ENCODE peak calls at places on chromosomes 7 and 10, in ten cellular contexts. J is heart right ventricle, X is MCF 10A, U is prostate gland, M is body of pancreas, A is H9, C is lower leg skin, I is brain microvascular endothelial cell, D is OCI-LY7, N is GM13976. R is an unnamed sample.

GRCh38 chr7:47125529-47125928 is 456.4 kb downstream of the TNS3 start:
- DNase-seq in X (no peak), D (no peak), M (no peak), U (no peak), N (no peak), A (no peak), C (no peak), J (no peak), I (no peak), R (no peak)

GRCh38 chr7:149838992-149839408 is 825 bp downstream of the ZNF862 start:
- DNase-seq in M (no peak), X (peak; percentile 23), J (no peak), N (no peak), C (no peak), U (no peak), A (no peak), D (no peak), I (no peak), R (no peak)

GRCh38 chr10:48383393-48383792 is 76.9 kb downstream of the MAPK8 start:
- DNase-seq in I (no peak), C (no peak), X (no peak), D (no peak), M (no peak), J (no peak), A (no peak), N (no peak), U (no peak), R (no peak)

GRCh38 chr10:30231071-30231652 is 117.9 kb downstream of the MTPAP start:
- DNase-seq in M (no peak), J (no peak), A (no peak), C (no peak), U (no peak), I (no peak), D (peak; percentile 14), X (no peak), N (no peak), R (no peak)

GRCh38 chr7:37216156-37216839 is 232.4 kb downstream of the ELMO1 start:
- DNase-seq in I (no peak), U (no peak), A (no peak), M (peak; percentile 22), D (no peak), J (no peak), C (no peak), N (no peak), X (peak; percentile 53), R (no peak)

GRCh38 chr10:129696636-129697035 is 229.6 kb downstream of the MGMT start:
- DNase-seq in U (no peak), N (no peak), C (no peak), I (no peak), J (no peak), M (no peak), X (no peak), A (no peak), D (no peak), R (no peak)

GRCh38 chr7:122885583-122886356 is 490 bp downstream of the CADPS2 start:
- DNase-seq in N (peak; percentile 40), U (peak; percentile 25), M (peak; percentile 30), J (peak; percentile 61), X (peak; percentile 64), D (no peak), C (peak; percentile 86), I (peak; percentile 51), A (peak; percentile 50), R (peak; percentile 67)

GRCh38 chr10:124898493-124898892 is 43.4 kb upstream of the ZRANB1 start:
- DNase-seq in U (no peak), C (peak; percentile 32), A (peak; percentile 54), M (peak; percentile 60), N (no peak), J (no peak), X (no peak), D (no peak), I (no peak), R (no peak)

DNA sequence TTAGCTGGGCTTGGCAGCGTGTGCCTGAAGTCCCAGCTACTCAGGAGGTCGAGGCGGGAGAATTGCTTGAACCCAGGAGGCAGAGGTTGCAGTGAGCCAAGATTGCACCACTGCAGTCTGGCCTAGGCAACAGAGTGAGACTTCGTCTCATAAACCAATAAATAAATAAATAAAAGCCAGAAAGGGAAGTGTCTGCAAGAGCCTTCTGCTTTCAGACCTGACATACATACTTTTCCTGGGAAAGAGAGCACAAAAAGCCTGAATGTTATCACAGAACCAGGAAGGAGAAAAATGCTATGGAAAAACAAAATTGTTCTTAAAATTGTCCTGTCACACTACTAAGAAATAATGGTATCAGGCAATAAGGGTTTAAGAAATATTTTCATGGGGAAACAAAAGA is 4.1 kb upstream of the KIF5B start:
- DNase-seq in C (no peak), A (no peak), U (no peak), D (no peak), M (no peak), N (no peak), J (no peak), I (no peak), X (no peak), R (no peak)
- TF ChIP-seq CTCF in C (no peak), A (no peak), U (no peak), D (no peak), M (no peak), N (no peak), J (no peak), I (no peak), X (no peak), R (no peak)

GRCh38 chr7:70778585-70778984 is 353.4 kb upstream of the GALNT17 start:
- DNase-seq in C (no peak), A (no peak), I (no peak), U (no peak), D (no peak), J (no peak), M (no peak), X (no peak), N (no peak), R (no peak)

GRCh38 chr7:70776627-70777101 is 355.3 kb upstream of the GALNT17 start:
- DNase-seq in N (no peak), X (no peak), C (no peak), J (no peak), I (no peak), U (no peak), A (no peak), M (no peak), D (no peak), R (no peak)

GRCh38 chr7:70777251-70777650 is 354.7 kb upstream of the GALNT17 start:
- DNase-seq in X (no peak), M (no peak), I (no peak), N (no peak), C (no peak), U (no peak), J (no peak), A (no peak), D (no peak), R (no peak)

GRCh38 chr7:70774895-70775527 is 356.9 kb upstream of the GALNT17 start:
- DNase-seq in D (no peak), M (no peak), N (no peak), A (no peak), U (no peak), J (no peak), X (no peak), I (no peak), C (no peak), R (no peak)

DNA sequence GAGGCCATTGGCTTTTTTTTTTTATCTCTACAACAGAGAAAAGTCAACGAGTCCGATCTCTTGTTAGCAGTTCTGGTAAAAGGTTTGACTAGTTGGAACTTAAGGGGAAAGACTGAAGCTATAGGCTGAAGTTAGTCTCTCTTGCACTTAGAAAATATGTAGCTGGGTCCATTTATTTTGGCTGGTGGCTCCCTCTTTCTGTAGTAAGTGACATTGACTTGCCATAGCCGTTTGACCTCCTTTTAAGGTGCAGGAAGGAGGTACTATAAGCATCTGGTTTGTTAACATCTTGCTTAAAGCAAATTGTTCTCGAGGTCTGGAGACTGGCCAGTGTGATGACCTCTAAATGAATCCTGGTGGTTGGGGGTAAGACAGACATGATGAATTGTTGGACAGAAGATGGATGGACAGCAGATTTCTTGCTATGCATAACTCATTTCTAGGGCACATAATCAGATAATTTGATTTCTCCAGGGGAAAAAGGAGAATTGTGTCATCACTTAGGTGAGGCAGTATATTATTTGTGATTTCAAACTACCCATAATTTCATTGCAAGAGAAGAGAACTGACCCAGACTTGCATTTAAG is 356.3 kb upstream of the GALNT17 start:
- DNase-seq in J (no peak), I (no peak), U (no peak), D (peak; percentile 36), A (no peak), M (no peak), C (no peak), N (peak; percentile 51), X (no peak), R (peak; percentile 6)
- TF ChIP-seq CTCF in J (no peak), I (peak; percentile 37), U (peak; percentile 42), D (peak; percentile 70), A (peak; percentile 59), M (no peak), C (no peak), N (no peak), X (no peak), R (peak; percentile 31)

DNA sequence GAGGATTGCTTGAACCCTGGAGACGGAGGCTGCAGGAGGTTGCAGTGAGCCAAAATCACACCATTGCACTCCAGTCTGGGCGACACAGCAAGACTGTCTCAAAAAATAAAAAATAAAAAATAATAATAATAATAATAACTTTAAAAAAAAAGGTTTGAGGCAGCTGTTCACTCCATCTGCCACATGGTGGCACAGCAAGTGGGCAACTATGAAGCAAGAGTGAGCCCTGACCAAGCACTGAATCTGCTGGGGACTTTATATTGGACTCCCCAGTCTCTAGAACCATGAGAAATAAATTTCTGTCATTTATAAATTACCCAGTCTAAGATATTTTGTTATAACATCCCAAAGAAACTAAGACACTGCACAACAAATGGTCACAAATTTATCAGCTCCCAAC is 14.6 kb upstream of the BRI3 start:
- DNase-seq in I (no peak), M (no peak), A (no peak), C (no peak), X (peak; percentile 40), U (no peak), D (peak; percentile 25), N (no peak), J (no peak), R (no peak)
- TF ChIP-seq CTCF in I (peak; percentile 58), M (no peak), A (peak; percentile 46), C (no peak), X (peak; percentile 17), U (peak; percentile 19), D (peak; percentile 63), N (no peak), J (peak; percentile 39), R (peak; percentile 41)

GRCh38 chr7:3300221-3300650 is 816 bp upstream of the SDK1 start:
- DNase-seq in D (no peak), I (peak; percentile 9), M (peak; percentile 27), U (no peak), N (no peak), X (no peak), J (no peak), A (peak; percentile 54), C (peak; percentile 87), R (no peak)

GRCh38 chr7:3300651-3301471 is at the start of gene SDK1:
- DNase-seq in A (peak; percentile 90), U (peak; percentile 89), C (peak; percentile 97), X (peak; percentile 67), M (peak; percentile 93), D (peak; percentile 92), I (peak; percentile 75), N (peak; percentile 91), J (peak; percentile 94), R (peak; percentile 93)

GRCh38 chr7:3302681-3303320 is 1.7 kb downstream of the SDK1 start:
- DNase-seq in N (no peak), U (no peak), A (no peak), C (no peak), I (no peak), J (no peak), D (no peak), X (no peak), M (no peak), R (no peak)

GRCh38 chr7:3301472-3301778 is 373 bp downstream of the SDK1 start:
- DNase-seq in A (no peak), J (no peak), I (no peak), D (no peak), M (no peak), U (no peak), X (no peak), C (no peak), N (no peak), R (no peak)

DNA sequence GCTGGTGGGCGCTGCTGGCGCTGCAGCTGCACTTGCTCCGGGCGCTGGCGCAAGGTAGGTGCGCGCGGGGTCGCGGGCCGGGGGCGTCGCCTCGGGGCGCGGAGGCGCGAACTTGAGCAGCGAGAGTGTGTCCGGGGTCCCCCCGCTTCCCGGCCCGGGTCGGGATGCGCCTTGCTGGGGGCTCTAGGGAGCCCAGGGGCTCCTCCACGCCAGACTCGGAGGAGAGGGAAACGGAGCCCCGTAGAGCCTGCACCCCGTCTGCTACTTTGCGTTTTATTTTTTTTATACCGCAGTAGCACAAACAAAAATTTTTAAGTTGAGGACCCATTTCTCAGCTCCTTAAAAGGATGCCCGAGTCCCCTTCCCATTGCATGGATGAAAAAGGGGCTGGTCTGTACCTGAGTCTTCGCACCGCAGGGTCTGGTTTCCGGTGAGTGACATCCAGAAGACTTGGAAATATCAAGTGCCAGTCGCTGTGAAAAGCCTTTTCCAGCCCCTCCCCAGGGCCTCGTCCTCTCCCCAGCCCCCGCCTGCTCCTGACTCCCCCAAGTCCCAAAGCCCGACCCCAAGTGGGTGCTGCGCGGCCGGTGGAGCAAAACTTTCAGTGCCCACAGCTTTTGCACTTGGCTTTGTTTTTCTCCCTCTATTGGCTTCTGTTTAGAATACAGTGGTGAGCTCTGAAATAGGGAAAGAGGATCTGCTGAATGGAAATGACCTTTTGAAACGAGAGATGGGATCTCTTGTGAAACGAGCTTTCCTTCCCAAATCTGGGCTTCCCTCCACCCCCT is 973 bp downstream of the SDK1 start:
- DNase-seq in M (peak; percentile 16), J (peak; percentile 19), X (no peak), C (peak; percentile 87), I (no peak), A (peak; percentile 40), U (peak; percentile 8), N (no peak), D (no peak), R (peak; percentile 73)
- TF ChIP-seq CTCF in M (no peak), J (peak; percentile 14), X (no peak), C (no peak), I (peak; percentile 54), A (peak; percentile 46), U (no peak), N (no peak), D (no peak), R (peak; percentile 33)